ENCODE peak calls at places on chromosomes 11 and 22, in seven cellular contexts. One of them, this sample, is unnamed.

GRCh38 chr11:128324051-128324481 is 263.3 kb downstream of the ETS1 start:
- DNase-seq in Peyer's patch: no peak
- DNase-seq in tibial nerve: no peak
- DNase-seq in stomach: no peak
- DNase-seq in heart left ventricle: no peak
- DNase-seq in psoas muscle: no peak
- DNase-seq in heart right ventricle: no peak
- DNase-seq in this sample: no peak

GRCh38 chr11:85182437-85183109 is 444.6 kb downstream of the DLG2 start:
- DNase-seq in Peyer's patch: no peak
- DNase-seq in tibial nerve: no peak
- DNase-seq in stomach: no peak
- DNase-seq in heart left ventricle: no peak
- DNase-seq in psoas muscle: no peak
- DNase-seq in heart right ventricle: no peak
- DNase-seq in this sample: no peak

GRCh38 chr11:123103326-123103980 is 41.5 kb upstream of the HSPA8 start:
- DNase-seq in Peyer's patch: no peak
- DNase-seq in tibial nerve: peak; percentile 59
- DNase-seq in stomach: no peak
- DNase-seq in heart left ventricle: peak; percentile 74
- DNase-seq in psoas muscle: no peak
- DNase-seq in heart right ventricle: no peak
- DNase-seq in this sample: peak; percentile 78

GRCh38 chr11:73647459-73648100 is 1.2 kb downstream of the PLEKHB1 start:
- DNase-seq in Peyer's patch: peak; percentile 87
- DNase-seq in tibial nerve: peak; percentile 82
- DNase-seq in stomach: peak; percentile 94
- DNase-seq in heart left ventricle: peak; percentile 93
- DNase-seq in psoas muscle: peak; percentile 94
- DNase-seq in heart right ventricle: peak; percentile 89
- DNase-seq in this sample: peak; percentile 94

GRCh38 chr11:96875772-96876171 is 486.0 kb downstream of the JRKL start:
- DNase-seq in Peyer's patch: no peak
- DNase-seq in tibial nerve: no peak
- DNase-seq in stomach: no peak
- DNase-seq in heart left ventricle: no peak
- DNase-seq in psoas muscle: no peak
- DNase-seq in heart right ventricle: no peak
- DNase-seq in this sample: no peak

GRCh38 chr22:22834783-22835182 is 52.8 kb upstream of the IGLL5 start:
- DNase-seq in Peyer's patch: no peak
- DNase-seq in tibial nerve: no peak
- DNase-seq in stomach: no peak
- DNase-seq in heart left ventricle: no peak
- DNase-seq in psoas muscle: no peak
- DNase-seq in heart right ventricle: no peak
- DNase-seq in this sample: no peak

GRCh38 chr11:86743223-86744118 is 56.9 kb upstream of the PRSS23 start:
- DNase-seq in Peyer's patch: no peak
- DNase-seq in tibial nerve: peak; percentile 42
- DNase-seq in stomach: peak; percentile 42
- DNase-seq in heart left ventricle: no peak
- DNase-seq in psoas muscle: peak; percentile 54
- DNase-seq in heart right ventricle: no peak
- DNase-seq in this sample: peak; percentile 91

GRCh38 chr11:44246726-44247125 is 63.2 kb downstream of the ALX4 start:
- DNase-seq in Peyer's patch: no peak
- DNase-seq in tibial nerve: no peak
- DNase-seq in stomach: no peak
- DNase-seq in heart left ventricle: peak; percentile 71
- DNase-seq in psoas muscle: no peak
- DNase-seq in heart right ventricle: peak; percentile 57
- DNase-seq in this sample: no peak

GRCh38 chr11:17579451-17579850 is 32.4 kb downstream of the OTOG start:
- DNase-seq in Peyer's patch: no peak
- DNase-seq in tibial nerve: no peak
- DNase-seq in stomach: peak; percentile 21
- DNase-seq in heart left ventricle: no peak
- DNase-seq in psoas muscle: no peak
- DNase-seq in heart right ventricle: no peak
- DNase-seq in this sample: no peak

GRCh38 chr11:23555085-23555484 is 694.8 kb upstream of the CCDC179 start:
- DNase-seq in Peyer's patch: no peak
- DNase-seq in tibial nerve: no peak
- DNase-seq in stomach: no peak
- DNase-seq in heart left ventricle: no peak
- DNase-seq in psoas muscle: no peak
- DNase-seq in heart right ventricle: no peak
- DNase-seq in this sample: no peak

GRCh38 chr11:122313581-122313980 is 197.6 kb upstream of the BLID start:
- DNase-seq in Peyer's patch: no peak
- DNase-seq in tibial nerve: no peak
- DNase-seq in stomach: no peak
- DNase-seq in heart left ventricle: no peak
- DNase-seq in psoas muscle: no peak
- DNase-seq in heart right ventricle: no peak
- DNase-seq in this sample: no peak

GRCh38 chr11:75475767-75476650 is 43.0 kb upstream of the KLHL35 start:
- DNase-seq in Peyer's patch: no peak
- DNase-seq in tibial nerve: peak; percentile 59
- DNase-seq in stomach: peak; percentile 30
- DNase-seq in heart left ventricle: peak; percentile 59
- DNase-seq in psoas muscle: peak; percentile 85
- DNase-seq in heart right ventricle: peak; percentile 34
- DNase-seq in this sample: peak; percentile 60

GRCh38 chr22:41745968-41746367 is 46.7 kb downstream of the MEI1 start:
- DNase-seq in Peyer's patch: no peak
- DNase-seq in tibial nerve: no peak
- DNase-seq in stomach: no peak
- DNase-seq in heart left ventricle: no peak
- DNase-seq in psoas muscle: no peak
- DNase-seq in heart right ventricle: no peak
- DNase-seq in this sample: no peak

GRCh38 chr22:41746563-41747400 is 47.5 kb downstream of the MEI1 start:
- DNase-seq in Peyer's patch: peak; percentile 63
- DNase-seq in tibial nerve: peak; percentile 67
- DNase-seq in stomach: peak; percentile 78
- DNase-seq in heart left ventricle: peak; percentile 71
- DNase-seq in psoas muscle: peak; percentile 79
- DNase-seq in heart right ventricle: peak; percentile 58
- DNase-seq in this sample: peak; percentile 77

GRCh38 chr22:41739576-41739975 is 40.3 kb downstream of the MEI1 start:
- DNase-seq in Peyer's patch: no peak
- DNase-seq in tibial nerve: no peak
- DNase-seq in stomach: no peak
- DNase-seq in heart left ventricle: no peak
- DNase-seq in psoas muscle: no peak
- DNase-seq in heart right ventricle: no peak
- DNase-seq in this sample: no peak

DNA sequence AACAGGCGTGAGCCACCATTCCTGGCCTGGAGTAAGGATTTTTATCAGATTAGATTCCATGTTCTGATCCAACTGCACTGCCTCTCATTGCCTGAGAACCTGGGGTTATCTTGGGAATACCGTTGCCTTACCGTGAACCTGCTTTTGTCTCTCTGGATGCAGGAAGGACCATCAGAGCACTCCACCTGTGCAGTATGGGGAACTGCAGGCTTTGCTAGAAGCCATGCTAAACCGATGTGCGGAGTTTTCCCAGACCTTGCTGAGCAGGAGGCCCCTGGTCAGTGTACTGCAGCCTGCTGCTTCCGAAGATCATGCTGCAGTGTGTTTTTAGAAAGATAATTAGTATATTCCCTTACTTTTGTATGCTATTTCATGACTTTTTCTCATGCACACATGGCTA is 43.6 kb downstream of the MEI1 start:
- DNase-seq in Peyer's patch: no peak
- DNase-seq in tibial nerve: no peak
- DNase-seq in stomach: no peak
- DNase-seq in heart left ventricle: no peak
- DNase-seq in psoas muscle: no peak
- DNase-seq in heart right ventricle: no peak
- DNase-seq in this sample: no peak
- TF ChIP-seq CTCF in Peyer's patch: no peak
- TF ChIP-seq CTCF in tibial nerve: no peak
- TF ChIP-seq CTCF in stomach: no peak
- TF ChIP-seq CTCF in heart left ventricle: no peak
- TF ChIP-seq CTCF in psoas muscle: no peak
- TF ChIP-seq CTCF in heart right ventricle: no peak
- TF ChIP-seq CTCF in this sample: no peak

GRCh38 chr11:11913395-11913794 is 71.6 kb downstream of the USP47 start:
- DNase-seq in Peyer's patch: no peak
- DNase-seq in tibial nerve: no peak
- DNase-seq in stomach: no peak
- DNase-seq in heart left ventricle: no peak
- DNase-seq in psoas muscle: no peak
- DNase-seq in heart right ventricle: no peak
- DNase-seq in this sample: no peak

GRCh38 chr11:11915625-11916024 is 73.9 kb downstream of the USP47 start:
- DNase-seq in Peyer's patch: no peak
- DNase-seq in tibial nerve: no peak
- DNase-seq in stomach: no peak
- DNase-seq in heart left ventricle: no peak
- DNase-seq in psoas muscle: no peak
- DNase-seq in heart right ventricle: no peak
- DNase-seq in this sample: no peak

GRCh38 chr11:11916981-11917399 is 75.2 kb downstream of the USP47 start:
- DNase-seq in Peyer's patch: no peak
- DNase-seq in tibial nerve: no peak
- DNase-seq in stomach: no peak
- DNase-seq in heart left ventricle: no peak
- DNase-seq in psoas muscle: peak; percentile 34
- DNase-seq in heart right ventricle: no peak
- DNase-seq in this sample: no peak
- H3K36me3 ChIP-seq in Peyer's patch: no peaks in the 10 kb centered on the region
- H3K36me3 ChIP-seq in tibial nerve: peaks cover 3% of the 10 kb centered on the region
- H3K36me3 ChIP-seq in stomach: no peaks in the 10 kb centered on the region
- H3K36me3 ChIP-seq in heart left ventricle: peaks cover 42% of the 10 kb centered on the region
- H3K36me3 ChIP-seq in psoas muscle: no peaks in the 10 kb centered on the region
- H3K36me3 ChIP-seq in heart right ventricle: peaks cover 53% of the 10 kb centered on the region
- H3K36me3 ChIP-seq in this sample: peaks cover 12% of the 10 kb centered on the region

GRCh38 chr11:3357302-3357701 is 21.6 kb downstream of the ZNF195 start:
- DNase-seq in Peyer's patch: no peak
- DNase-seq in tibial nerve: no peak
- DNase-seq in stomach: no peak
- DNase-seq in heart left ventricle: no peak
- DNase-seq in psoas muscle: no peak
- DNase-seq in heart right ventricle: no peak
- DNase-seq in this sample: no peak

GRCh38 chr11:3357994-3358676 is 20.8 kb downstream of the ZNF195 start:
- DNase-seq in Peyer's patch: no peak
- DNase-seq in tibial nerve: no peak
- DNase-seq in stomach: no peak
- DNase-seq in heart left ventricle: no peak
- DNase-seq in psoas muscle: no peak
- DNase-seq in heart right ventricle: no peak
- DNase-seq in this sample: no peak

GRCh38 chr11:3356858-3357257 is 22.1 kb downstream of the ZNF195 start:
- DNase-seq in Peyer's patch: no peak
- DNase-seq in tibial nerve: no peak
- DNase-seq in stomach: no peak
- DNase-seq in heart left ventricle: no peak
- DNase-seq in psoas muscle: no peak
- DNase-seq in heart right ventricle: no peak
- DNase-seq in this sample: no peak

DNA sequence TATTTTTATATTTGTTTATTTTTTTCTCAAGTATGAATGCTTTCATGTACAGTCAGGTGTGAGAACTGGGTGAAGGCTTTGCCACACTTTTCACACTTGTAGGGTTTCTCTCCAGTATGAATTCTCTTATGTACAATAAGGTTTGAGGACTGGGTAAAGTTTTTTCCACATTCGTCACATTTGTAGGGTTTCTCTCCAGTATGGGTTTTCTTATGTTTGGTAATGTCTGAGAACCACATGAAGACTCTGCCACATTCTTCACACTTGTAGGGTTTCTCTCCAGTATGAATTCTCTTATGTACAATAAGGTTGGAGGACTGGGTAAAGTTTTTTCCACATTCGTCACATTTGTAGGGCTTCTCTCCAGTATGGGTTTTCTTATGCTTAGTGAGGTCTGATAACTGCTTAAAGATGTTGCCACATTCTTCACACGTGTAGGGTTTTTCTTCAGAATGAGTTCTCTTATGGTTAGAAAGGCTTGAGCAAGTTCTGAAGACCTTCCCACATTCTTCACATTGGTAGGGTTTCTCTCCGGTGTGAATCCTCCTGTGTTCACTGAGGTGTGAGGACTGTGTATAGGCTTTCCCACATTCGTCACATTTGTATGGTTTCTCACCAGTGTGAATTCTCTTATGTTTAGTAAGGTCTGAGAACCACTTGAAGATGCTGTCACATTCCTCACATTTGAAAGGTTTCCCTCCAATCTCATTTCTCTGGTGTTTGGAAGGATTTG is 19.7 kb downstream of the ZNF195 start:
- DNase-seq in Peyer's patch: no peak
- DNase-seq in tibial nerve: no peak
- DNase-seq in stomach: no peak
- DNase-seq in heart left ventricle: no peak
- DNase-seq in psoas muscle: no peak
- DNase-seq in heart right ventricle: no peak
- DNase-seq in this sample: no peak
- H3K9me3 ChIP-seq in Peyer's patch: no peaks in the 10 kb centered on the region
- H3K9me3 ChIP-seq in tibial nerve: no peaks in the 10 kb centered on the region
- H3K9me3 ChIP-seq in stomach: peaks cover 99% of the 10 kb centered on the region
- H3K9me3 ChIP-seq in heart left ventricle: peaks cover 8% of the 10 kb centered on the region
- H3K9me3 ChIP-seq in psoas muscle: peaks cover 81% of the 10 kb centered on the region
- H3K9me3 ChIP-seq in heart right ventricle: peaks cover 97% of the 10 kb centered on the region
- H3K9me3 ChIP-seq in this sample: peaks cover 13% of the 10 kb centered on the region

DNA sequence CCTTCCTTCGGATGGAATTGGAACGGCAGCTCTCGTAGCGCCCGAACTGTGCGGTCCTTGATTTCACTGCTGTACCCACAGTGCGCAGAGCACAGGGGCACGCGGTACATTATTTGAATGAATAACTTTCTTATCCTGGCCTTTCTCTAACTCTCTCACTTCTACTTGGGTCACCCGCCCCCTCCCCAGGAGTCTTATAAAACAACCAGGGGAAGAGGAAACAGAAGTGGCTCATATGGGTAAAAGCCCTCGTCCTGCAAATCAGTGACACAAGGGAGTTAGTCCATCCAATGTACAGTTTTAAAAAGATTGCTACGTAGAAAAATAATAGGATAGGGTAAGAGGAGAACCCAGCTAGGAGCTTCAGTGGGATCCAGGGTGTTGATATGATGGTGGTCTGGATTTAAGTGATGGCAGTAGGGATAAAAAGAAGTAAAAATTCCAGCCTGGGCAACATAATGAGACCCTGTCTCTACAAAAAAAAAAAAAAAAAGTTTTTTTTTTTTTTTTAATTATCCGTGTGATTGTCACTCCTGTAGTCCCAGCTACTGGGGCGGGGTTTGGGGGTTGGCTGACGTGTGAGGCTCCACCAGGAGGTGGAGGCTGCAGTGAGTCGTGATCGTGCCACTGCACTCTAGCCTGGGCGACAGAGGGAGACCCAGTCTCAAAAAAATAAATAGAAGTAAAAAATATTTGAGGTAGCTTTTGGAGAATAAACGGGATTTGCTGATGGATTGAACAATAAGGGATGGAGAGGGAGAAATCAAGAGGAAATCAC is 7.1 kb upstream of the L3MBTL2 start:
- DNase-seq in Peyer's patch: peak; percentile 55
- DNase-seq in tibial nerve: no peak
- DNase-seq in stomach: peak; percentile 50
- DNase-seq in heart left ventricle: peak; percentile 58
- DNase-seq in psoas muscle: peak; percentile 55
- DNase-seq in heart right ventricle: peak; percentile 45
- DNase-seq in this sample: no peak
- TF ChIP-seq CTCF in Peyer's patch: no peak
- TF ChIP-seq CTCF in tibial nerve: no peak
- TF ChIP-seq CTCF in stomach: no peak
- TF ChIP-seq CTCF in heart left ventricle: peak; percentile 26
- TF ChIP-seq CTCF in psoas muscle: no peak
- TF ChIP-seq CTCF in heart right ventricle: no peak
- TF ChIP-seq CTCF in this sample: no peak